ENCODE peak calls at places on chromosomes 5 and 9, in six cellular contexts. L is sigmoid colon, R is choroid plexus epithelial cell, I is trophoblast cell, F is mammary epithelial cell, E is fibroblast of mammary gland. W is an unnamed sample.
A peak's percentile ranks its signal among the peaks of the same experiment; 100 is the strongest.

GRCh38 chr9:76395381-76395780 is 1.2 kb upstream of the RFK start:
- DNase-seq in L (no peak), R (no peak), I (no peak), F (no peak), E (no peak), W (no peak)

GRCh38 chr9:34591091-34591910 is 1.8 kb upstream of the CNTFR start:
- DNase-seq in L (peak; percentile 93), R (peak; percentile 82), I (peak; percentile 64), F (peak; percentile 57), E (peak; percentile 66), W (no peak)

GRCh38 chr9:115146581-115147021 is 28.6 kb upstream of the TNC start:
- DNase-seq in L (peak; percentile 87), R (peak; percentile 75), I (no peak), F (peak; percentile 67), E (peak; percentile 92), W (peak; percentile 80)

GRCh38 chr5:116571568-116572321 is 2.9 kb downstream of the SEMA6A start:
- DNase-seq in L (no peak), R (peak; percentile 2), I (no peak), F (no peak), E (no peak), W (no peak)

GRCh38 chr9:23423999-23424398 is 402.0 kb downstream of the ELAVL2 start:
- DNase-seq in L (no peak), R (no peak), I (no peak), F (no peak), E (no peak), W (no peak)

GRCh38 chr5:95704150-95704549 is 21.4 kb upstream of the SPATA9 start:
- DNase-seq in L (no peak), R (peak; percentile 85), I (no peak), F (no peak), E (no peak), W (no peak)

GRCh38 chr9:35904966-35905781 is 828 bp upstream of the HRCT1 start:
- DNase-seq in L (no peak), R (no peak), I (peak; percentile 36), F (peak; percentile 47), E (peak; percentile 84), W (no peak)

GRCh38 chr5:171808951-171809350 is 23.3 kb downstream of the SMIM23 start:
- DNase-seq in L (no peak), R (peak; percentile 6), I (no peak), F (peak; percentile 46), E (peak; percentile 80), W (no peak)

DNA sequence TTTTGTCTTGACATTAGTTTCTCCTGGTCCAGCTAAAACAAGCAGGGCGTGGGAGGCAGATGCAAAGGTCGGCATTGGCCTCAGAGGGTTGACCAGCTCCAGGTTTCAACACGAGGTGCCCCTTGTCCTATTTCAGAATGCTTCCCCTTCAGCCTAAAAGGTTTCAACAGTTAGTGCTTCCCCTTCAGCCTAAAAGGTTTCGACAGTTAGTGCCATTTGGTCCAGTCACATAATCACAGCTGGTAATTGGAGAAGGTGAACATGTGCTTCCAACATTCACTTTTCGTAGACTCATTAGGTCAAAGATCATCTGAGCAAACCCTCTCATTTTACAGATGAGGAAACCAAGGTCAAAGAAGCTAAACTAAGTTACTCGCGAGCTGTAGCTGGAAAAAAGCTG is 270.3 kb upstream of the MAP3K1 start:
- DNase-seq in L (no peak), R (peak; percentile 63), I (peak; percentile 88), F (no peak), E (peak; percentile 12), W (no peak)
- H3K4me3 ChIP-seq in L (no peak overlapping the region), R (no peak overlapping the region), I (no peak overlapping the region), F (no peak overlapping the region), E (no peak overlapping the region), W (no peak overlapping the region)

DNA sequence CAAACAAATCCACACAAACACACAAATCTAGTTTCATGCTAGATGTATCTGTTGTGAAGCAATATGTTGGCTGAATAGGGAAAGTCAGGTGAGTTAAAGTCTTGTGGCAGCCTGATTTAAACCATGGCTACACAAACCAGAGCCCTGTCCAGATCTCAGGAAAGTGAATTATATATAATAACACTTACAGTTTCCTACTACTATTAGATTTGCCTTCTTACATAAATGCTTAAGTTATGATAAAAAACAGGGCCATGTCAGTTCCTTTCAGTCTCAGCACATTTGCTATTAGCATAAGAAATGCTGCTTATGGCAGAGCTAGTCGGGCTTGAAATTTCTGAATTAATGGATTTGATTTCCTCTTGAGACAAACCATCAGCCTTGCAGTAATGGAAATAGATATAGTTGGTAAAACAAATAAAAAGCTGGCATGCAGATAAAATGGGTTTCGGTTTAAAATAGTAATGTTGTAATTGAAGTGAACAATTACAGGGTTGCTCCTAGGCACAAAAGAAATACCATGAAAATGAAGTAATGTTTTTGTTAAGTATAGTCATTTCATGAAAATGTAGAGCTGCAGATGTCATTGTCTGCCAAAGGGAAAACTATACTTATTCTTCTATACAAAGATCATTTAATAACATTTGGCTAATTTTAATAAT is 664.2 kb upstream of the ZNF608 start:
- DNase-seq in L (no peak), R (peak; percentile 70), I (no peak), F (peak; percentile 46), E (peak; percentile 70), W (no peak)
- H3K4me3 ChIP-seq in L (no peak overlapping the region), R (no peak overlapping the region), I (no peak overlapping the region), F (no peak overlapping the region), E (no peak overlapping the region), W (no peak overlapping the region)

DNA sequence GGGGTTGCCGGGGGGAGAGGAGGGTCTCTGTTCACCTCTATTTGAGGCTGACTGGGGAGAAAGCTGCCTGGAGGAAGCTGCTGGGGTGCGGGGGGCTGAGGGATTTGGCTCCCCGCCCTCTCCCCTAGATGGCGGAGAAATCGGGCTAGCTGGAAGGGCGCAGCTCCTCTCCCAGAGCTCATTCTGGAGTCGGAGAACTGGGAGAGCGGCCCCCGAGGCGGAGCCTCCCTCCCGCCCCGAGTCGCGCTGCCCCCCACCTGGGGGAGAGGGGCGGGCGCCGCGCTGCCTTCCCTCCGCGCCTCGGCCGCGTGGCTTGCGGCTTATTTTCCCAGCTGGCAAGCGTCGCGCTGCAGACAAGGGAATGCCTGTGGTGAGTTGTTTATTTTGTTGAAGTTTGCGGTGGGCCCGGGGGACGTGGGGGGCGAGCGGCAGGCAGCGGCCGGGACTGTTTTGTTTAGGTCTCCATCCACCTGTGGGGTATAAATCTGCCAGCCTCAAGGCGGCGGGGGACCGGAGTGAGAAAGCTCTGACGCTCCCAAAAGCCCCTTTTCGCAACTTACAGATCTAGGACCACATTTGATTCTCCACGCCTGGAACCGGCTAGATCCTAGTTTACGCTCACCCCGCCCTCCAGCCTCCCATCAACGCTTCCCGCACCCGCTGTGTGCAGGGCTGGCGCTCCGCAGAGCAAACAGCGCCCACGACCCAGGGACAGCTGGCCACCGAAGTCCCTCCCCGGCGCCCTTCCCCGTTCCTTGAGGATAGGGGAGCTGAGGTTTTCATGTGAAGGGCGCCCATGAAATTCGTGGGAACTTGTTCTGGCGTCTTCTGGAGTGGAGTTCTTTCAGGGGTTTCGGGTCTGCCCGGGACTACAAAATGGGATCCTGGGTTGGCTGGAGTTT is 4.0 kb upstream of the RGMB start:
- DNase-seq in L (peak; percentile 76), R (peak; percentile 80), I (peak; percentile 40), F (no peak), E (peak; percentile 66), W (peak; percentile 38)
- H3K4me3 ChIP-seq in L (peak overlapping the region; percentile 59), R (peak overlapping the region; percentile 78), I (peak overlapping the region; percentile 74), F (peak overlapping the region; percentile 73), E (peak overlapping the region; percentile 93), W (peak overlapping the region; percentile 86)

GRCh38 chr9:21556581-21557427 is 74.7 kb upstream of the IFNE start:
- DNase-seq in L (no peak), R (no peak), I (no peak), F (no peak), E (no peak), W (no peak)
- H3K4me3 ChIP-seq in L (no peak overlapping the region), R (peak overlapping the region; percentile 86), I (no peak overlapping the region), F (peak overlapping the region; percentile 90), E (peak overlapping the region; percentile 82), W (peak overlapping the region; percentile 76)

DNA sequence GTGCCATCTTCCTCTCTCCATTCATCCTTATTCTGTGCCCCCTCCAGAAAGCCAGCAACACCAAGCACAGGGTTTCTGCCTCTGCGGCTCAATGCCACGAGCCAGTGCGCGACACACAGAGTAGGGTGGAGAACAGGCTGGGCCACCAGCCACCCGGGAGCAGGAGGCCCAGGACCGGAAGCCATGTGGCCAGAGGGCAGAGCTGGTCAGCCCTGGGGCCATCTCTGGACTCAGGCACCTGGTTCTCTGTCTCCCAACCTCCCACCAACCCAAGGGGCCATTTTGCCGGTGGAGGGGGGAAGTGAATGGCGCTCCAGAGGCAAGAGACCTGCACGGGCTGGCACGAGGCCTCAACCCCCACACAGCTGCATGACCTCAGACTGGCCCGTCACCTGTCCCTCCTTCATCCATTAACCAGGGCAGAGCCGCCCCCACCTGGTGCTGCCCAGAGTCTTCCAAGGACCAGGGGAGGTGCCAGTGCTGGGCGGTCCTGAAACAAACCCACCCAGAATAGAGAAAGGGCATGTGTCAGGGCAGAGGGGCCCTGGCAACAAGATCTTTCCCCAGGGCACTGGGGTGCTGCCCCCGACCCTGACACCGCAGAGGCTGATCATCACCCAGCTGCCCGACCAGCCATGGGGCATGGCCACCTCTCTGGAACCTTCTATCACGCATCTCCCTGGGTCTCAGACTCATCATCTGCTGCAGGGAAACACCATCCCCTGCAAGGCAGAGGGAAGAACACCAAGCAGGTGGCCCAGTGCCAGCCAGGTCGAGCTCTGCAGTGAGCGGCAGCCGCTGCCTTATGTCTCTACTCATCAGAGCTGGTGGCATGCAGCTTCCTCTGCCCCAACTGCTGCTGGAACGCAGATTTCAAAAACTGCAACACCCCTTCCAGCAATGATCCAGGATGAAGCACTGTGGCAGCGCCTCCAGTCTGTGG is 11.9 kb downstream of the VAV2 start:
- DNase-seq in L (peak; percentile 59), R (no peak), I (no peak), F (no peak), E (no peak), W (no peak)
- H3K4me3 ChIP-seq in L (no peak overlapping the region), R (no peak overlapping the region), I (no peak overlapping the region), F (no peak overlapping the region), E (no peak overlapping the region), W (no peak overlapping the region)

GRCh38 chr9:95753762-95754465 is 121.6 kb upstream of the ERCC6L2 start:
- DNase-seq in L (peak; percentile 81), R (no peak), I (no peak), F (no peak), E (no peak), W (no peak)
- H3K4me3 ChIP-seq in L (no peak overlapping the region), R (no peak overlapping the region), I (no peak overlapping the region), F (no peak overlapping the region), E (no peak overlapping the region), W (no peak overlapping the region)